ENCODE peak calls at places on chromosomes 2 and 18, in seven cellular contexts. Y, G, V, A, H, S and O are unnamed samples.
A peak's percentile ranks its signal among the peaks of the same experiment; 100 is the strongest.

GRCh38 chr18:55320399-55321255 is 267.4 kb downstream of the TCF4 start:
- DNase-seq in Y (peak; percentile 48), G (no peak), V (no peak), A (no peak), H (no peak), S (no peak), O (no peak)

GRCh38 chr2:80567991-80568390 is 263.4 kb upstream of the LRRTM1 start:
- DNase-seq in Y (no peak), G (no peak), V (no peak), A (no peak), H (no peak), S (no peak), O (no peak)

GRCh38 chr2:139317259-139317658 is 537.1 kb upstream of the NXPH2 start:
- DNase-seq in Y (no peak), G (no peak), V (no peak), A (no peak), H (no peak), S (no peak), O (no peak)

GRCh38 chr2:76128622-76129021 is 417.9 kb upstream of the GCFC2 start:
- DNase-seq in Y (no peak), G (no peak), V (no peak), A (no peak), H (peak; percentile 20), S (no peak), O (no peak)

GRCh38 chr2:36376992-36377738 is 21.6 kb downstream of the CRIM1 start:
- DNase-seq in Y (no peak), G (peak; percentile 40), V (no peak), A (no peak), H (peak; percentile 73), S (no peak), O (peak; percentile 57)

GRCh38 chr18:23127145-23127544 is 8.1 kb upstream of the CABLES1 start:
- DNase-seq in Y (no peak), G (no peak), V (no peak), A (no peak), H (no peak), S (no peak), O (no peak)

GRCh38 chr2:118705032-118705431 is 142.4 kb downstream of the EN1 start:
- DNase-seq in Y (peak; percentile 1), G (no peak), V (no peak), A (no peak), H (no peak), S (no peak), O (no peak)

GRCh38 chr18:28574175-28574574 is 397.2 kb upstream of the CDH2 start:
- DNase-seq in Y (no peak), G (no peak), V (no peak), A (no peak), H (no peak), S (no peak), O (no peak)

GRCh38 chr2:228474466-228474865 is 293.0 kb upstream of the SPHKAP start:
- DNase-seq in Y (no peak), G (no peak), V (no peak), A (no peak), H (no peak), S (no peak), O (no peak)

GRCh38 chr2:120134263-120134662 is 88.9 kb downstream of the TMEM185B start:
- DNase-seq in Y (peak; percentile 99), G (no peak), V (no peak), A (no peak), H (no peak), S (no peak), O (no peak)

GRCh38 chr18:61949946-61950345 is 57.1 kb upstream of the RNF152 start:
- DNase-seq in Y (peak; percentile 74), G (no peak), V (no peak), A (no peak), H (no peak), S (no peak), O (no peak)
- H3K4me1 ChIP-seq in Y (peaks cover 22% of the 10 kb centered on the region), G (peaks cover 9% of the 10 kb centered on the region), V (peaks cover 2% of the 10 kb centered on the region), A (peaks cover 13% of the 10 kb centered on the region), H (no peaks in the 10 kb centered on the region), S (no peaks in the 10 kb centered on the region), O (no peaks in the 10 kb centered on the region)

DNA sequence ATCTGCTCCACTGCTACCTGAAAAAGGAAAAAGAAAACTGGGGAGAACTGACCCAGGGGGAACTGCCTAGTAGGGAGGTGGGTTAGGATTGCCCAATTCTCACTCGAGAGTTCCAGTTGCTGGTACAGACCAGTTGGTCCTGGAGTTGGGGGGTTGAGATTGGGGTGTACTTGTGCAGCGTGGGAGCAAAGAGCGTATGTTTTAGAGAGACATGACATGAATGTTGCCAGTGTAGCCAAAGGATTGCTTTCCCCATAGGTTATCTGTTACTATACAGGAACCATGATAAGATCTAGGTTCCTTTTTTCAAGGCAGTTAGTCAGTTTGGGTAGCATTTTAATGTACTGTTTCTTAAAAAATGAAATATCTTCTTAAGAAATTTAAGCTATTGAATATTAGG is 68.6 kb downstream of the APLF start:
- DNase-seq in Y (no peak), G (no peak), V (no peak), A (no peak), H (no peak), S (no peak), O (no peak)
- H3K4me1 ChIP-seq in Y (peaks cover 2% of the 10 kb centered on the region), G (no peaks in the 10 kb centered on the region), V (no peaks in the 10 kb centered on the region), A (no peaks in the 10 kb centered on the region), H (no peaks in the 10 kb centered on the region), S (no peaks in the 10 kb centered on the region), O (no peaks in the 10 kb centered on the region)

GRCh38 chr2:95047629-95048510 is 22.4 kb downstream of the MAL start:
- DNase-seq in Y (no peak), G (no peak), V (no peak), A (no peak), H (no peak), S (no peak), O (no peak)

GRCh38 chr2:95050385-95051300 is 25.1 kb downstream of the MAL start:
- DNase-seq in Y (no peak), G (no peak), V (no peak), A (no peak), H (no peak), S (no peak), O (no peak)

GRCh38 chr2:95049088-95049955 is 23.8 kb downstream of the MAL start:
- DNase-seq in Y (no peak), G (no peak), V (no peak), A (no peak), H (no peak), S (no peak), O (no peak)

GRCh38 chr2:95051636-95052035 is 26.1 kb downstream of the MAL start:
- DNase-seq in Y (no peak), G (no peak), V (no peak), A (no peak), H (no peak), S (no peak), O (no peak)

GRCh38 chr2:95049961-95050360 is 24.5 kb downstream of the MAL start:
- DNase-seq in Y (no peak), G (no peak), V (no peak), A (no peak), H (no peak), S (no peak), O (no peak)
- H3K4me1 ChIP-seq in Y (peaks cover 1% of the 10 kb centered on the region), G (no peaks in the 10 kb centered on the region), V (no peaks in the 10 kb centered on the region), A (peaks cover 33% of the 10 kb centered on the region), H (no peaks in the 10 kb centered on the region), S (peaks cover 45% of the 10 kb centered on the region), O (no peaks in the 10 kb centered on the region)

GRCh38 chr2:194151231-194151630 is 1505.8 kb upstream of the SLC39A10 start:
- DNase-seq in Y (no peak), G (no peak), V (no peak), A (no peak), H (no peak), S (no peak), O (no peak)
- H3K4me1 ChIP-seq in Y (no peaks in the 10 kb centered on the region), G (no peaks in the 10 kb centered on the region), V (no peaks in the 10 kb centered on the region), A (no peaks in the 10 kb centered on the region), H (no peaks in the 10 kb centered on the region), S (no peaks in the 10 kb centered on the region), O (no peaks in the 10 kb centered on the region)

GRCh38 chr2:157735532-157735931 is 106.9 kb upstream of the ACVR1C start:
- DNase-seq in Y (no peak), G (no peak), V (no peak), A (no peak), H (no peak), S (no peak), O (no peak)
- H3K4me1 ChIP-seq in Y (peaks cover 2% of the 10 kb centered on the region), G (no peaks in the 10 kb centered on the region), V (no peaks in the 10 kb centered on the region), A (no peaks in the 10 kb centered on the region), H (no peaks in the 10 kb centered on the region), S (no peaks in the 10 kb centered on the region), O (no peaks in the 10 kb centered on the region)